ENCODE peak calls at places on chromosome 17, in seven cellular contexts. G, L, P, A, K, O and U are unnamed samples.
A peak's percentile ranks its signal among the peaks of the same experiment; 100 is the strongest.

GRCh38 chr17:44820631-44821196 is 9.4 kb downstream of the GJC1 start:
- DNase-seq in O (no peak), L (no peak), P (peak; percentile 67), G (no peak), A (no peak), K (peak; percentile 80), U (no peak)

GRCh38 chr17:80492343-80493136 is 16.1 kb upstream of the NPTX1 start:
- DNase-seq in P (no peak), K (no peak), L (no peak), A (no peak), O (no peak), G (no peak), U (no peak)

GRCh38 chr17:60330731-60331130 is 61.2 kb downstream of the USP32 start:
- DNase-seq in P (no peak), A (no peak), K (no peak), G (no peak), O (no peak), L (no peak), U (no peak)

GRCh38 chr17:35788504-35788998 is 6.9 kb downstream of the MMP28 start:
- DNase-seq in K (no peak), A (no peak), O (no peak), L (no peak), P (peak; percentile 85), G (no peak), U (peak; percentile 39)

GRCh38 chr17:39563476-39563875 is 44.2 kb downstream of the NEUROD2 start:
- DNase-seq in O (no peak), G (no peak), P (no peak), A (no peak), K (peak; percentile 14), L (no peak), U (no peak)

GRCh38 chr17:44221072-44221861 is 1.8 kb upstream of the UBTF start:
- DNase-seq in G (peak; percentile 79), L (peak; percentile 55), O (peak; percentile 71), A (peak; percentile 82), K (peak; percentile 83), P (peak; percentile 85), U (peak; percentile 77)

GRCh38 chr17:62110923-62111484 is 45.9 kb upstream of the MED13 start:
- DNase-seq in G (no peak), P (peak; percentile 71), A (no peak), K (no peak), O (no peak), L (no peak), U (no peak)

GRCh38 chr17:60592750-60593149 is 7.2 kb upstream of the PPM1D start:
- DNase-seq in K (no peak), O (no peak), A (no peak), G (no peak), P (no peak), L (no peak), U (no peak)

GRCh38 chr17:48048321-48049140 is at the start of gene NFE2L1:
- DNase-seq in P (peak; percentile 97), A (peak; percentile 90), O (peak; percentile 86), G (peak; percentile 95), K (peak; percentile 89), L (peak; percentile 87), U (peak; percentile 98)

GRCh38 chr17:50534222-50534978 is 1.9 kb downstream of the EPN3 start:
- DNase-seq in A (peak; percentile 83), O (no peak), P (peak; percentile 39), G (peak; percentile 80), L (no peak), K (no peak), U (no peak)
- H3K4me3 ChIP-seq in A (peak overlapping the region; percentile 43), O (no peak overlapping the region), P (peak overlapping the region; percentile 15), G (peak overlapping the region; percentile 30), L (no peak overlapping the region), K (no peak overlapping the region), U (peak overlapping the region; percentile 15)

DNA sequence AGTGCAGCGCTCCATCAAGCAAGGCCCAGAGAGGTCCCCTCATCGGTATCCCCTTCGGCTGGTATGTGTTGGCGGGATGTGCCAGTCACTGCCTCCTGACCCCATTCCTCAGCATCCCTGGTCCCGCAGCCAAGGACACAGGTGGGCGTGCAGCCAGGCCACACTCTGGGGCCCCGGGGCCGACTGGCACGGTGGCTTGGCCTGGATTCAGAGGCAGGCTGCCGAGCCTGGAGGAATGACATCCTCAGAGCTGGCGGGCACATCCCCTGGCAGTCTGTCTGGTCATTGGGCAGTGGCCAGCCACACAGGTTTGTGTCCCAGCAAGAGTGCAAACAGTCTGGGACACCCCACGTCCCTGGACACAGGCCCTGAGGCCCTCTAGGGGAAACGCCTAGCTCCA is 111.1 kb downstream of the SDK2 start:
- DNase-seq in A (no peak), L (no peak), O (no peak), K (no peak), P (no peak), G (no peak), U (no peak)
- TF ChIP-seq POLR2A in A (no peak), L (no peak), O (no peak), K (no peak), P (no peak), G (no peak), U (no peak)

GRCh38 chr17:33732116-33732515 is 439.0 kb upstream of the ASIC2 start:
- DNase-seq in P (no peak), G (no peak), L (no peak), O (no peak), K (peak; percentile 1), A (no peak), U (no peak)
- TF ChIP-seq CTCF in P (no peak), G (no peak), L (no peak), O (no peak), K (no peak), A (no peak), U (no peak)

DNA sequence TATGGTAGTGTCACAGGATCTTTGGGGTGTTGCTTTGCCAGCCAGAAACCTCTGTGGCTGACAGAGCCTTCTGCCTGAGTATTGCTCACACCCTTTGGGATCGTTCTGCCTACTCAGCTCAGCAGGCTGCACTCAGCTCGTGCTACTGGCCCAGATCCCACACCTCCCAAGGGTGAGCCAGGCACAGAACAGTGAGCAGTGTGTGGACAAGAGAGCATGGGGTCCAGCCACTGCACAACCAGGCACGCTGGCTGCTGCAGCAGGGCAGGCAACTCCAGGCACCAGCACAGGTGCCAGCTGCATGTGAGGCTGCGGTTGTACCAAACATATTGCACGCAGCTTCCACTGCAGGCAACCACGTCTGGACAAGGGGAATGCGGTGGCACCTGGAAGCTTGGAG is 84.9 kb downstream of the CYB561 start:
- DNase-seq in L (no peak), A (no peak), P (no peak), O (no peak), K (no peak), G (no peak), U (no peak)
- H3K4me3 ChIP-seq in L (no peak overlapping the region), A (no peak overlapping the region), P (no peak overlapping the region), O (no peak overlapping the region), K (no peak overlapping the region), G (no peak overlapping the region), U (no peak overlapping the region)

DNA sequence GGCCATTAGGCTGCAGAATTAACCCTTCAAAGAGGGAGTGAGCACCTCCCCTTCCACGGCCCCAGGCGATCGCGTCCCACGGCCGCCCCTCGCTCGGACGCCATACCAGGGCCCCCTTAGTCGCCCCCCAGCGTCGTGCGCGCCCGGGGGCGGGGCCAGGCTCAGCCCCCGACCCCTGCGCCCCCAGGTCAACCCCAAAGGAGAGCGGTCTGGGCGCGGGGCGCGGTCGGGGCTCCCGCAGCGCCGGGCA is 367 bp downstream of the ZBTB4 start:
- DNase-seq in P (no peak), L (no peak), K (no peak), O (no peak), G (no peak), A (no peak), U (no peak)
- TF ChIP-seq POLR2A in P (no peak), L (no peak), K (no peak), O (no peak), G (no peak), A (no peak), U (no peak)

GRCh38 chr17:29618272-29619065 is 4.2 kb downstream of the CORO6 start:
- DNase-seq in K (no peak), L (no peak), A (no peak), O (no peak), P (no peak), G (no peak), U (no peak)
- TF ChIP-seq CTCF in K (no peak), L (no peak), A (no peak), O (no peak), P (peak; percentile 3), G (no peak), U (no peak)

GRCh38 chr17:77405867-77406513 is 265.2 kb downstream of the SEC14L1 start:
- DNase-seq in L (no peak), K (no peak), G (no peak), A (no peak), O (no peak), P (no peak), U (no peak)
- H3K4me3 ChIP-seq in L (no peak overlapping the region), K (no peak overlapping the region), G (no peak overlapping the region), A (no peak overlapping the region), O (no peak overlapping the region), P (no peak overlapping the region), U (no peak overlapping the region)

GRCh38 chr17:81933178-81933699 is 3.9 kb downstream of the PYCR1 start:
- DNase-seq in P (no peak), G (no peak), K (no peak), L (no peak), O (no peak), A (no peak), U (no peak)

GRCh38 chr17:81930142-81931125 is 2.9 kb upstream of the MAFG start:
- DNase-seq in P (no peak), A (no peak), K (no peak), L (no peak), G (peak; percentile 49), O (no peak), U (no peak)

GRCh38 chr17:81932333-81932983 is 4.6 kb downstream of the PYCR1 start:
- DNase-seq in K (no peak), A (no peak), L (no peak), P (no peak), G (no peak), O (no peak), U (no peak)

GRCh38 chr17:81931189-81931556 is 3.6 kb upstream of the MAFG start:
- DNase-seq in G (no peak), K (no peak), P (no peak), L (no peak), O (no peak), A (no peak), U (no peak)

GRCh38 chr17:81931557-81932332 is 4.2 kb upstream of the MAFG start:
- DNase-seq in P (no peak), G (no peak), A (no peak), O (no peak), K (no peak), L (no peak), U (no peak)
- TF ChIP-seq POLR2A in P (peak; percentile 8), G (no peak), A (no peak), O (no peak), K (no peak), L (no peak), U (no peak)